ENCODE peak calls at places on chromosomes 5 and 9, in eight cellular contexts. C is neural progenitor cell, L is adrenal gland, J is spleen, I is hepatocyte, Q is body of pancreas, P is left ventricle myocardium inferior, G is cardiac muscle cell. F is an unnamed sample.

GRCh38 chr5:122182491-122182921 is 53.2 kb downstream of the ZNF474 start:
- DNase-seq in Q (no peak), C (peak), G (peak), L (no peak), J (no peak), P (peak), I (peak), F (no peak)

GRCh38 chr9:33161589-33162132 is 5.5 kb downstream of the B4GALT1 start:
- DNase-seq in Q (peak), I (peak), P (no peak), L (no peak), J (no peak), G (peak), C (no peak), F (no peak)

GRCh38 chr9:135702002-135702721 is at the start of gene KCNT1:
- DNase-seq in G (peak), I (peak), P (peak), Q (peak), L (peak), C (peak), J (no peak), F (peak)

GRCh38 chr5:28703651-28704260 is 1665.4 kb upstream of the CDH9 start:
- DNase-seq in Q (no peak), I (no peak), L (no peak), J (no peak), P (no peak), C (no peak), G (no peak), F (no peak)

GRCh38 chr5:94715843-94716242 is 97.4 kb downstream of the SLF1 start:
- DNase-seq in I (no peak), C (no peak), Q (peak), P (peak), J (no peak), L (peak), G (no peak), F (no peak)

GRCh38 chr5:16597946-16598694 is 18.7 kb downstream of the RETREG1 start:
- DNase-seq in P (no peak), G (no peak), Q (no peak), C (no peak), J (no peak), L (no peak), I (no peak), F (no peak)

GRCh38 chr5:40166757-40167156 is 513.0 kb upstream of the PTGER4 start:
- DNase-seq in Q (no peak), G (no peak), C (no peak), L (no peak), P (no peak), J (no peak), I (no peak), F (no peak)

GRCh38 chr5:117065161-117065560 is 490.5 kb upstream of the SEMA6A start:
- DNase-seq in P (no peak), Q (no peak), G (no peak), C (no peak), L (no peak), J (no peak), I (no peak), F (no peak)

GRCh38 chr5:104412649-104413240 is 850.2 kb upstream of the NUDT12 start:
- DNase-seq in G (peak), Q (peak), P (no peak), L (peak), J (no peak), I (peak), C (peak), F (no peak)

GRCh38 chr5:1875843-1876671 is 6.7 kb downstream of the IRX4 start:
- DNase-seq in I (no peak), C (peak), G (no peak), Q (no peak), P (no peak), J (no peak), L (no peak), F (no peak)

GRCh38 chr9:111728617-111729366 is 65.9 kb downstream of the SHOC1 start:
- DNase-seq in L (no peak), Q (no peak), P (no peak), I (no peak), C (no peak), J (no peak), G (peak), F (peak)

GRCh38 chr9:131095666-131096489 is 453 bp upstream of the AIF1L start:
- DNase-seq in J (no peak), G (peak), Q (no peak), L (no peak), C (peak), I (peak), P (no peak), F (no peak)

GRCh38 chr9:113853333-113853732 is 22.8 kb upstream of the ZNF618 start:
- DNase-seq in J (no peak), C (peak), L (no peak), P (no peak), I (no peak), G (peak), Q (peak), F (peak)

GRCh38 chr5:32222723-32223470 is 48.8 kb upstream of the GOLPH3 start:
- DNase-seq in J (no peak), L (no peak), I (no peak), Q (no peak), P (no peak), G (no peak), C (no peak), F (no peak)

GRCh38 chr5:1195439-1195838 is 6.0 kb upstream of the SLC6A19 start:
- DNase-seq in L (no peak), G (no peak), P (no peak), I (no peak), C (no peak), J (no peak), Q (no peak), F (no peak)

GRCh38 chr9:34163439-34163838 is 15.4 kb upstream of the UBAP1 start:
- DNase-seq in Q (no peak), C (no peak), G (peak), L (no peak), P (no peak), J (no peak), I (no peak), F (no peak)

GRCh38 chr5:141680751-141681201 is 1.3 kb downstream of the ARAP3 start:
- DNase-seq in C (peak), Q (no peak), P (peak), J (no peak), G (peak), L (peak), I (no peak), F (no peak)
- H3K4me3 ChIP-seq in C (peak), Q (no peak), P (peak), J (peak), G (no peak), L (no peak), I (no peak), F (no peak)

GRCh38 chr5:89929834-89930233 is 479.7 kb downstream of the CETN3 start:
- DNase-seq in J (no peak), Q (no peak), G (peak), C (no peak), L (no peak), I (no peak), P (no peak), F (no peak)
- H3K4me3 ChIP-seq in J (no peak), Q (no peak), G (no peak), C (no peak), L (no peak), I (no peak), P (no peak), F (no peak)

GRCh38 chr9:70902705-70903131 is 218.7 kb downstream of the TRPM3 start:
- DNase-seq in C (no peak), P (no peak), I (peak), J (no peak), Q (peak), L (no peak), G (peak), F (no peak)
- H3K4me3 ChIP-seq in C (no peak), P (no peak), I (no peak), J (no peak), Q (no peak), L (no peak), G (no peak), F (no peak)

GRCh38 chr5:177369913-177370487 is 12.3 kb downstream of the RGS14 start:
- DNase-seq in C (no peak), J (no peak), G (no peak), L (no peak), Q (peak), I (no peak), P (no peak), F (no peak)
- H3K4me3 ChIP-seq in C (no peak), J (no peak), G (no peak), L (no peak), Q (no peak), I (no peak), P (peak), F (no peak)

DNA sequence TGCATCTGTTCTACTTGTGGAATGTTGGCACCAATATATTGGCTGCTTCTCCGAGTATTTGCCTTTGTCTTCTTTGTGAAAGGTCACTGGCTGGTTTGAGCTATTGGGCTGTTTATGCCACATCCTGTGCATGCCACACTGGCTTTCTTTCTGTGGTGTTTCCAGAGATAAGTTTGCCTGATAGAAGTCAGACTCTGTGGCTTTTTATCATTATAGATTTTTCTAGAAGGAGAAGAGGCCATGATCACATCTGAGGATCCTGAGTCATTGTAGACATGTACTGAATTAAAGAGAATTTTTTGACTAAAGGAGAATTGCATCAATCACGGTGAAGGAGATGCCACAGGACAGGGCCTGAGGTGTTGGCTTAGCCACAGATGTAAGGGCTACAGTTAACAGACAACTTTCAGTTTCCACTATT is 26.5 kb upstream of the CDKN2B start:
- DNase-seq in G (no peak), I (no peak), C (no peak), Q (no peak), P (no peak), J (no peak), L (no peak), F (no peak)
- H3K4me3 ChIP-seq in G (no peak), I (no peak), C (no peak), Q (no peak), P (no peak), J (no peak), L (no peak), F (no peak)

GRCh38 chr5:107572800-107573368 is 97.9 kb downstream of the EFNA5 start:
- DNase-seq in L (no peak), P (no peak), G (no peak), Q (no peak), I (no peak), J (no peak), C (peak), F (no peak)
- H3K4me3 ChIP-seq in L (no peak), P (no peak), G (no peak), Q (no peak), I (no peak), J (no peak), C (peak), F (no peak)

GRCh38 chr5:167798427-167798826 is 493.0 kb upstream of the WWC1 start:
- DNase-seq in P (no peak), G (no peak), I (peak), L (no peak), Q (no peak), C (no peak), J (no peak), F (no peak)
- H3K4me3 ChIP-seq in P (no peak), G (no peak), I (no peak), L (no peak), Q (no peak), C (no peak), J (no peak), F (no peak)

GRCh38 chr5:59767753-59768159 is 125.8 kb downstream of the PDE4D start:
- DNase-seq in C (no peak), Q (no peak), J (no peak), G (peak), P (no peak), L (no peak), I (no peak), F (no peak)
- H3K4me3 ChIP-seq in C (peak), Q (no peak), J (peak), G (peak), P (peak), L (no peak), I (peak), F (no peak)

GRCh38 chr5:171420429-171421231 is 1.2 kb downstream of the FGF18 start:
- DNase-seq in J (peak), G (peak), Q (peak), L (peak), C (peak), P (peak), I (peak), F (no peak)

GRCh38 chr5:171418316-171418981 is 998 bp upstream of the FGF18 start:
- DNase-seq in P (peak), C (peak), L (peak), J (peak), Q (peak), G (peak), I (peak), F (peak)

GRCh38 chr5:171421331-171422262 is 2.1 kb downstream of the FGF18 start:
- DNase-seq in Q (no peak), P (no peak), I (no peak), L (peak), C (no peak), G (no peak), J (peak), F (no peak)

GRCh38 chr5:171419663-171420428 is 399 bp downstream of the FGF18 start:
- DNase-seq in J (peak), G (peak), L (peak), C (peak), I (peak), P (peak), Q (peak), F (no peak)

GRCh38 chr5:171418982-171419662 is at the start of gene FGF18:
- DNase-seq in I (peak), J (peak), G (peak), P (peak), L (peak), Q (peak), C (peak), F (peak)
- H3K4me3 ChIP-seq in I (peak), J (peak), G (peak), P (peak), L (no peak), Q (no peak), C (peak), F (peak)

DNA sequence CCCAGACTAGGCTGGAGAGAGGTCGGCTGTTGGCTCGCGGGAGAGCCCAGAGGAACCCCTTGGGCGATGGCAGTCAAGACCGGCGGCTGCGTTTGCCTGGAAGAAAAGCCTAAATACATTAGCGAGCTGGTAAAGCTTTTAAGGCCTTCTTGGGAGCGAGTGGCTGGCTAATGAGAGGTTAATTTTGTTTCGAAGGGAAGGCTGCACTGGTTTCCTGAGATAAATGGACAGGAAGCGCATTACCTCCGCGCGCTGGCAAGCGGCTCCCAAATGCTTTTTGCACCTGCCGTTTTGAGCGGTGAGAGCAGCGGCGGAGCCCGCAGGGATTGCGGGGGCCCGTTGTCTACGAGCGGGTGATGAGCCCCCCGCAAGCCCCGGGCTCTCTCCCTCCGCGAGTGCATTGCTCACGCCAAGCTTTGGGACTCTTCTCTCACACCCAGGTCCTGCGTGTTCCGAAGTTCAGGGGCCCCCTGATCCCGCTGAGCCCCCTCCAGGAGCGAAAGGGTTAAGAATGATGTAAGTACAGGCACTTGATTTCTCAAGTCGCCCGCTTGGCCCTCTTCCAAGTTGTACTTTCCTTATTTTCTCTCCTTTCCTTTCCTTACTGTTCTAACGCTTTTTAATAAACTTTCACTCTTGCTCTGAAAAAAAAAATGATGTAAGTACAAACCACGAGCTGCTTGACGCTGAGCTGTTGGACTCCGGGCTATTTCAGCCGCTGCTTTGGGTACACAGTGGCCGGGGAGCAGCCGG is 3.1 kb upstream of the RGMB start:
- DNase-seq in G (peak), I (peak), C (peak), Q (peak), L (peak), J (peak), P (peak), F (no peak)
- H3K4me3 ChIP-seq in G (peak), I (peak), C (peak), Q (peak), L (peak), J (peak), P (peak), F (peak)

F was measured in Karpas-422.